ENCODE peak calls at places on chromosomes 11 and 22, in ten cellular contexts. N is AG08395; V is pancreas; K is coronary artery; P is NCI-H1092 treated with DMSO at 0.1 percent for 48 hours; T is left cardiac atrium; Q is T-cell; J is GM12891; O is body of pancreas; D is activated CD8-positive, alpha-beta memory T cell treated with anti-CD3 and anti-CD28 coated beads, Interleukin-2, amount 10 ng/mL, durations not matched to agents 7 days and 5 days. Z is an unnamed sample.

GRCh38 chr11:67437082-67437821 is at the start of gene PTPRCAP:
- DNase-seq in Q (peak), D (peak), N (no peak), K (no peak), J (peak), T (peak), V (no peak), P (no peak), O (no peak), Z (peak)

GRCh38 chr11:94194712-94195111 is 66.1 kb downstream of the PANX1 start:
- DNase-seq in Q (no peak), N (no peak), J (no peak), T (no peak), V (no peak), D (no peak), O (no peak), K (no peak), P (no peak), Z (no peak)

GRCh38 chr11:45658292-45658991 is 7.0 kb downstream of the CHST1 start:
- DNase-seq in Q (no peak), K (peak), J (no peak), T (peak), N (peak), O (no peak), V (peak), P (no peak), D (no peak), Z (peak)

GRCh38 chr11:34182921-34183685 is 77.7 kb downstream of the NAT10 start:
- DNase-seq in Q (no peak), N (no peak), J (no peak), V (no peak), D (no peak), K (no peak), P (no peak), T (no peak), O (no peak), Z (no peak)

GRCh38 chr22:44596726-44597125 is 98.7 kb upstream of the RTL6 start:
- DNase-seq in O (no peak), N (no peak), J (no peak), K (no peak), V (no peak), P (no peak), D (no peak), Q (no peak), T (no peak), Z (no peak)

GRCh38 chr11:122040476-122040875 is 75.5 kb downstream of the BLID start:
- DNase-seq in V (no peak), J (no peak), D (no peak), T (no peak), K (no peak), N (no peak), P (no peak), O (no peak), Q (no peak), Z (no peak)

GRCh38 chr22:29992341-29993275 is 87.7 kb upstream of the HORMAD2 start:
- DNase-seq in Q (no peak), P (no peak), V (no peak), K (no peak), D (no peak), T (no peak), O (no peak), N (no peak), J (no peak), Z (no peak)

GRCh38 chr11:65700377-65700776 is 11.7 kb upstream of the KAT5 start:
- DNase-seq in K (no peak), O (no peak), Q (no peak), V (no peak), P (no peak), J (no peak), D (no peak), T (no peak), N (no peak), Z (no peak)

GRCh38 chr22:17931400-17931825 is 92.9 kb downstream of the MICAL3 start:
- DNase-seq in T (peak), O (no peak), N (peak), V (no peak), P (no peak), Q (no peak), J (no peak), D (no peak), K (no peak), Z (peak)

GRCh38 chr22:37267128-37267587 is 15.2 kb upstream of the CYTH4 start:
- DNase-seq in O (no peak), T (peak), Q (peak), V (no peak), N (peak), P (peak), J (peak), K (no peak), D (peak), Z (peak)

GRCh38 chr11:78350646-78351165 is 66.9 kb downstream of the GAB2 start:
- DNase-seq in V (no peak), P (peak), J (no peak), N (peak), K (no peak), O (no peak), Q (no peak), D (no peak), T (no peak), Z (no peak)

GRCh38 chr11:11533751-11534150 is 88.1 kb downstream of the GALNT18 start:
- DNase-seq in O (no peak), Q (no peak), D (no peak), K (no peak), T (no peak), N (no peak), P (peak), V (no peak), J (no peak), Z (no peak)

GRCh38 chr22:49290711-49291110 is 537.0 kb downstream of the BRD1 start:
- DNase-seq in K (peak), N (no peak), J (no peak), P (no peak), D (no peak), Q (no peak), V (no peak), T (no peak), O (no peak), Z (no peak)

GRCh38 chr22:43101306-43101705 is 9.2 kb upstream of the BIK start:
- DNase-seq in J (no peak), T (peak), Q (no peak), V (no peak), O (no peak), P (no peak), K (no peak), N (no peak), D (no peak), Z (no peak)

GRCh38 chr11:16292167-16292859 is 64.0 kb downstream of the SOX6 start:
- DNase-seq in D (no peak), J (no peak), T (no peak), N (no peak), Q (no peak), V (no peak), K (no peak), P (no peak), O (no peak), Z (no peak)

GRCh38 chr22:48489551-48490512 is 1337.8 kb downstream of the BRD1 start:
- DNase-seq in T (no peak), K (no peak), J (no peak), P (no peak), D (no peak), O (no peak), V (no peak), N (peak), Q (no peak), Z (no peak)

GRCh38 chr11:8566613-8567210 is 27.3 kb downstream of the STK33 start:
- DNase-seq in D (no peak), Q (no peak), O (no peak), V (no peak), J (no peak), P (peak), N (peak), T (no peak), K (no peak), Z (peak)

GRCh38 chr22:49889071-49889470 is 29.2 kb downstream of the ALG12 start:
- DNase-seq in Q (no peak), K (no peak), P (no peak), J (no peak), N (no peak), V (no peak), D (no peak), O (no peak), T (no peak), Z (no peak)

GRCh38 chr11:74641289-74641688 is 48.9 kb downstream of the POLD3 start:
- DNase-seq in V (no peak), J (no peak), K (no peak), N (no peak), Q (no peak), O (no peak), D (no peak), P (peak), T (no peak), Z (no peak)

GRCh38 chr22:35582861-35583670 is 34.1 kb downstream of the MB start:
- DNase-seq in O (peak), T (peak), D (peak), V (peak), K (no peak), Q (peak), N (peak), J (peak), P (peak), Z (peak)

GRCh38 chr22:49077036-49077393 is 750.7 kb downstream of the BRD1 start:
- DNase-seq in V (no peak), O (no peak), Q (no peak), P (no peak), J (no peak), K (no peak), N (no peak), D (no peak), T (no peak), Z (no peak)

GRCh38 chr11:26931248-26931631 is 62.7 kb upstream of the FIBIN start:
- DNase-seq in O (no peak), Q (no peak), P (no peak), K (no peak), N (peak), T (peak), J (no peak), V (no peak), D (no peak), Z (no peak)

GRCh38 chr22:46604306-46604690 is 15.9 kb upstream of the GRAMD4 start:
- DNase-seq in O (no peak), T (no peak), J (peak), Q (no peak), K (no peak), N (no peak), V (no peak), D (peak), P (no peak), Z (peak)

GRCh38 chr11:10382518-10382917 is 72.5 kb upstream of the AMPD3 start:
- DNase-seq in O (no peak), V (no peak), Q (no peak), D (no peak), J (no peak), P (no peak), T (no peak), K (no peak), N (no peak), Z (no peak)

GRCh38 chr11:125036933-125037332 is 26.2 kb upstream of the SLC37A2 start:
- DNase-seq in K (no peak), T (no peak), D (no peak), V (no peak), P (no peak), Q (no peak), N (peak), J (no peak), O (no peak), Z (no peak)

GRCh38 chr11:62399868-62400245 is 19.0 kb upstream of the SCGB1A1 start:
- DNase-seq in O (no peak), D (no peak), V (no peak), N (no peak), T (peak), K (no peak), J (no peak), P (no peak), Q (no peak), Z (no peak)

GRCh38 chr11:134402910-134403309 is 9.1 kb downstream of the B3GAT1 start:
- DNase-seq in P (no peak), V (no peak), Q (no peak), N (no peak), T (no peak), O (no peak), K (no peak), J (no peak), D (no peak), Z (no peak)

GRCh38 chr22:49502126-49502826 is 325.4 kb downstream of the BRD1 start:
- DNase-seq in D (no peak), Q (no peak), J (no peak), P (no peak), O (no peak), V (no peak), N (no peak), T (no peak), K (peak), Z (no peak)

GRCh38 chr11:63490551-63491239 is at the start of gene PLAAT5:
- DNase-seq in J (no peak), P (no peak), N (peak), K (no peak), T (peak), D (no peak), O (peak), Q (peak), V (peak), Z (peak)

GRCh38 chr11:69293819-69294505 is at the start of gene MYEOV:
- DNase-seq in T (peak), V (no peak), O (no peak), K (no peak), P (no peak), N (peak), Q (no peak), J (peak), D (peak), Z (peak)

Z was measured in transverse colon.